ENCODE peak calls at places on chromosome 11, in five cellular contexts. X is spleen, W is heart left ventricle, O is pancreas, N is HepG2. M is an unnamed sample.

GRCh38 chr11:12539570-12539969 is 134.7 kb upstream of the TEAD1 start:
- DNase-seq in X (no peak), W (no peak), O (no peak), N (no peak), M (peak; percentile 83)

GRCh38 chr11:101439488-101439887 is 144.3 kb downstream of the TRPC6 start:
- DNase-seq in X (no peak), W (no peak), O (no peak), N (no peak), M (no peak)

GRCh38 chr11:115222218-115222862 is 281.9 kb downstream of the CADM1 start:
- DNase-seq in X (no peak), W (no peak), O (no peak), N (peak; percentile 30), M (peak; percentile 58)

GRCh38 chr11:91243065-91243464 is 981.6 kb upstream of the FAT3 start:
- DNase-seq in X (no peak), W (no peak), O (no peak), N (no peak), M (no peak)

GRCh38 chr11:3340025-3340424 is 38.9 kb downstream of the ZNF195 start:
- DNase-seq in X (no peak), W (no peak), O (no peak), N (no peak), M (peak; percentile 33)

GRCh38 chr11:72562431-72562830 is 111.8 kb downstream of the PDE2A start:
- DNase-seq in X (no peak), W (no peak), O (no peak), N (no peak), M (no peak)

GRCh38 chr11:102666331-102666957 is 39.1 kb downstream of the MMP27 start:
- DNase-seq in X (no peak), W (no peak), O (no peak), N (peak; percentile 46), M (no peak)

GRCh38 chr11:9575531-9576240 is 2.2 kb downstream of the WEE1 start:
- DNase-seq in X (no peak), W (no peak), O (no peak), N (no peak), M (no peak)

GRCh38 chr11:125224391-125225015 is 60.0 kb downstream of the PKNOX2 start:
- DNase-seq in X (no peak), W (no peak), O (no peak), N (peak; percentile 9), M (no peak)

GRCh38 chr11:57324154-57324885 is 432 bp downstream of the TNKS1BP1 start:
- DNase-seq in X (peak; percentile 89), W (peak; percentile 54), O (peak; percentile 56), N (no peak), M (no peak)

GRCh38 chr11:45209904-45210699 is 63.7 kb downstream of the PRDM11 start:
- DNase-seq in X (no peak), W (peak; percentile 96), O (no peak), N (no peak), M (no peak)

GRCh38 chr11:9664276-9665171 is 647 bp downstream of the SWAP70 start:
- DNase-seq in X (peak; percentile 95), W (peak; percentile 62), O (peak; percentile 55), N (peak; percentile 29), M (no peak)

GRCh38 chr11:11836676-11837231 is 5.0 kb upstream of the USP47 start:
- DNase-seq in X (no peak), W (no peak), O (no peak), N (no peak), M (no peak)

GRCh38 chr11:28470180-28470579 is 362.0 kb downstream of the METTL15 start:
- DNase-seq in X (no peak), W (no peak), O (no peak), N (no peak), M (no peak)

GRCh38 chr11:65868076-65868667 is 4.4 kb downstream of the EFEMP2 start:
- DNase-seq in X (peak; percentile 78), W (no peak), O (no peak), N (no peak), M (no peak)

GRCh38 chr11:79097279-79097875 is 343.5 kb downstream of the TENM4 start:
- DNase-seq in X (no peak), W (no peak), O (no peak), N (no peak), M (no peak)

GRCh38 chr11:46296520-46297448 is 19.3 kb downstream of the CREB3L1 start:
- DNase-seq in X (no peak), W (peak; percentile 76), O (no peak), N (no peak), M (no peak)

GRCh38 chr11:46295312-46295995 is 18.0 kb downstream of the CREB3L1 start:
- DNase-seq in X (peak; percentile 90), W (peak; percentile 87), O (peak; percentile 68), N (peak; percentile 27), M (no peak)

GRCh38 chr11:46293616-46294015 is 16.2 kb downstream of the CREB3L1 start:
- DNase-seq in X (no peak), W (no peak), O (no peak), N (no peak), M (peak; percentile 92)

GRCh38 chr11:46294365-46295309 is 17.2 kb downstream of the CREB3L1 start:
- DNase-seq in X (no peak), W (peak; percentile 2), O (no peak), N (no peak), M (peak; percentile 92)

DNA sequence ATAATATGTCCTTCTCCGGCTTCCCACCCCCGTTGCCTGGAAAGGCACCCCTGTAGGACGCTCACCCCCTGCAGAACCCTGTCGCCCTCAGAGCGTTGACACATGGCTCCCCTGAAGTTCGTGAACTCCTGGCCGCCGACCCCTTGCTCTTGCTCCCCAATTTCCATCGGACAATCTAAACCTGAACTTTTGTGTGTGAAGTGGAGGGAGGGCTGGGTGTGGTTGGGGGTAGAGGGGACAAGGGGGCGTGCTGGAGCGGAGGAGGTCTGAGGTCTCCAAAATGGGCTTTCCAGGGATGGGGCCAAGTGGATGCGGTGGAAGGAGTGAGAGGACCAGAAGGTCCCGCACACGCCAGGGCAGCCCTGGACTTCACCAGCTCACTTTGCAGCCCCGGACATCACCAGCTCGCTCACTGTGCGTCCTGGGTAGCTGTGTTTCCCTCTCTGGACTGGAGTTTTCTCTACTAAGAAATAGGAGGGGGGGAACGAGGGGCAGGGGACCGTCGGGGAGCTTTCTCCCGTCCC is 18.6 kb downstream of the CREB3L1 start:
- DNase-seq in X (no peak), W (no peak), O (no peak), N (no peak), M (no peak)
- H3K4me3 ChIP-seq in X (peak overlapping the region; percentile 43), W (peak overlapping the region; percentile 47), O (peak overlapping the region; percentile 34), N (peak overlapping the region; percentile 50), M (peak overlapping the region; percentile 51)

GRCh38 chr11:86257446-86257845 is 12.9 kb downstream of the EED start:
- DNase-seq in X (no peak), W (no peak), O (no peak), N (no peak), M (no peak)
- H3K36me3 ChIP-seq in X (peaks cover 27% of the 10 kb centered on the region), W (peaks cover 4% of the 10 kb centered on the region), O (no peaks in the 10 kb centered on the region), N (peaks cover 41% of the 10 kb centered on the region), M (peaks cover 4% of the 10 kb centered on the region)

DNA sequence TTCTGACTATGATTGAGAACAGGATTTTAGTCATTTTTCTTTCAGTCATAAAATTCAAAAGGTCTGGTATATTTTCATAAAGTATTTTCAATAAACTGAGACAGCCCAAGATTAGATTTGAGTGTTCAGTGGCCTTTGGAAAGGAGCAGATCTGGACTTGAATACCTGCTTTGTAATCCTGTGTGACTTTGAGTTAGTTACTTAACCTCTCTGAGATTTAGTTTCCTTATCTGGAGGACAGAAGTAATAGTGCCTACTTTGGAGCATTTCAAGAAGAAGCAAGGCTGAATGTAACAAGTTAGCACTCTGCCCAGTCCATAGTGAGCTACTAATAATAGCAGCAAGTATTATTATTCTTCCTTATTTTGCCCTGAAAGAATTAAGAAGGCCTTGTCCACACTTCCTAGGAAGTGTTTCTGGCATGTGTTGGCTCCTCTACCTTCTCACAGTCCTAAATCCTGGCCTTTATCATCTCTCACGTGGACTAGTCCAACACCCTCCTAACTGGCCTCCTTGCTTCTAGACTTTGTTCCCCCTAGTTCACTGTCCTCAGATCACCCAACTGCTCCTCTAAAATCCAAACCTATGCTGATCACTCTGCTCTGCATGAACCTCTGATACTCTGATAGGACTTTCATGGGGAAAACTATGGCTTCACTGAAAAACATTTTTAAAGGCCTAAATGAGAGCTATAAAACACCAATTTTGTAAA is 115.8 kb downstream of the PLEKHA7 start:
- DNase-seq in X (no peak), W (no peak), O (no peak), N (no peak), M (no peak)
- H3K4me3 ChIP-seq in X (no peak overlapping the region), W (no peak overlapping the region), O (no peak overlapping the region), N (no peak overlapping the region), M (no peak overlapping the region)

GRCh38 chr11:64208086-64208795 is 1.7 kb downstream of the FERMT3 start:
- DNase-seq in X (peak; percentile 85), W (no peak), O (peak; percentile 13), N (no peak), M (no peak)

GRCh38 chr11:64210301-64211020 is 3.9 kb downstream of the FERMT3 start:
- DNase-seq in X (no peak), W (no peak), O (peak; percentile 16), N (no peak), M (no peak)

GRCh38 chr11:64211181-64211872 is 4.8 kb downstream of the FERMT3 start:
- DNase-seq in X (no peak), W (no peak), O (no peak), N (no peak), M (no peak)

GRCh38 chr11:64208796-64209562 is 2.5 kb downstream of the FERMT3 start:
- DNase-seq in X (no peak), W (no peak), O (peak; percentile 14), N (no peak), M (no peak)

GRCh38 chr11:64209563-64209843 is 3.0 kb downstream of the FERMT3 start:
- DNase-seq in X (no peak), W (no peak), O (peak; percentile 20), N (no peak), M (no peak)
- H3K36me3 ChIP-seq in X (peaks cover 41% of the 10 kb centered on the region), W (no peaks in the 10 kb centered on the region), O (no peaks in the 10 kb centered on the region), N (no peaks in the 10 kb centered on the region), M (peaks cover 10% of the 10 kb centered on the region)

M was measured in BJ.